ENCODE peak calls at places on chromosomes 7 and 10, in eight cellular contexts. Z, E, G, F, X, K, M and W are unnamed samples.

GRCh38 chr7:140922741-140923345 is 1.9 kb downstream of the BRAF start:
- DNase-seq in Z (no peak), E (no peak), G (no peak), F (no peak), X (no peak), K (no peak), M (no peak), W (no peak)

GRCh38 chr10:96831867-96832720 is at the start of gene LCOR:
- DNase-seq in Z (no peak), E (peak; percentile 82), G (peak; percentile 80), F (peak; percentile 90), X (peak; percentile 94), K (peak; percentile 90), M (peak; percentile 88), W (peak; percentile 93)

GRCh38 chr10:36602374-36602773 is 523.0 kb upstream of the ANKRD30A start:
- DNase-seq in Z (no peak), E (no peak), G (peak; percentile 81), F (peak; percentile 81), X (no peak), K (peak; percentile 80), M (no peak), W (peak; percentile 60)

GRCh38 chr10:78207776-78208175 is 174.1 kb downstream of the RPS24 start:
- DNase-seq in Z (no peak), E (no peak), G (peak; percentile 10), F (no peak), X (no peak), K (peak; percentile 1), M (no peak), W (no peak)

GRCh38 chr10:58322072-58322834 is 12.6 kb upstream of the UBE2D1 start:
- DNase-seq in Z (no peak), E (peak; percentile 42), G (peak; percentile 36), F (peak; percentile 87), X (peak; percentile 10), K (peak; percentile 26), M (no peak), W (peak; percentile 15)

GRCh38 chr7:142906643-142907042 is 21.1 kb upstream of the TRPV6 start:
- DNase-seq in Z (no peak), E (no peak), G (no peak), F (no peak), X (no peak), K (no peak), M (no peak), W (no peak)

GRCh38 chr10:3781458-3782098 is 3.4 kb downstream of the KLF6 start:
- DNase-seq in Z (no peak), E (peak; percentile 60), G (peak; percentile 52), F (peak; percentile 80), X (peak; percentile 27), K (peak; percentile 61), M (peak; percentile 68), W (peak; percentile 41)

GRCh38 chr7:118153551-118154177 is 30.3 kb upstream of the LSM8 start:
- DNase-seq in Z (no peak), E (no peak), G (peak; percentile 51), F (peak; percentile 61), X (peak; percentile 47), K (peak; percentile 38), M (no peak), W (peak; percentile 57)

GRCh38 chr7:151013356-151013727 is 11.0 kb downstream of the ATG9B start:
- DNase-seq in Z (no peak), E (no peak), G (no peak), F (no peak), X (no peak), K (no peak), M (no peak), W (no peak)

GRCh38 chr10:34235164-34235832 is 579.8 kb downstream of the PARD3 start:
- DNase-seq in Z (no peak), E (no peak), G (peak; percentile 66), F (peak; percentile 65), X (no peak), K (peak; percentile 79), M (no peak), W (peak; percentile 93)

GRCh38 chr7:891805-892204 is 15.5 kb downstream of the GET4 start:
- DNase-seq in Z (no peak), E (no peak), G (no peak), F (no peak), X (no peak), K (no peak), M (no peak), W (no peak)

GRCh38 chr7:27237735-27238334 is 4.8 kb upstream of the EVX1 start:
- DNase-seq in Z (no peak), E (no peak), G (peak; percentile 65), F (peak; percentile 22), X (no peak), K (no peak), M (no peak), W (peak; percentile 25)

GRCh38 chr7:47336178-47337020 is 245.5 kb downstream of the TNS3 start:
- DNase-seq in Z (peak; percentile 68), E (peak; percentile 80), G (peak; percentile 67), F (peak; percentile 42), X (no peak), K (no peak), M (no peak), W (peak; percentile 99)

GRCh38 chr7:332646-333398 is 42.9 kb downstream of the FOXL3 start:
- DNase-seq in Z (no peak), E (no peak), G (peak; percentile 35), F (peak; percentile 65), X (no peak), K (peak; percentile 38), M (peak; percentile 97), W (peak; percentile 73)

GRCh38 chr10:71250842-71251241 is 38.5 kb downstream of the UNC5B start:
- DNase-seq in Z (no peak), E (no peak), G (peak; percentile 49), F (no peak), X (no peak), K (no peak), M (no peak), W (no peak)

GRCh38 chr10:114499630-114500190 is 95.4 kb upstream of the AFAP1L2 start:
- DNase-seq in Z (peak; percentile 95), E (no peak), G (no peak), F (no peak), X (peak; percentile 75), K (no peak), M (peak; percentile 64), W (peak; percentile 100)

GRCh38 chr10:8158439-8159071 is 104.1 kb downstream of the GATA3 start:
- DNase-seq in Z (peak; percentile 25), E (no peak), G (no peak), F (no peak), X (no peak), K (peak; percentile 22), M (no peak), W (peak; percentile 53)

GRCh38 chr10:36721851-36722250 is 403.5 kb upstream of the ANKRD30A start:
- DNase-seq in Z (no peak), E (no peak), G (peak; percentile 11), F (peak; percentile 43), X (no peak), K (no peak), M (no peak), W (no peak)

GRCh38 chr10:80630324-80630723 is 92.6 kb downstream of the SH2D4B start:
- DNase-seq in Z (no peak), E (no peak), G (no peak), F (no peak), X (no peak), K (no peak), M (no peak), W (no peak)

GRCh38 chr10:80633910-80634309 is 96.2 kb downstream of the SH2D4B start:
- DNase-seq in Z (no peak), E (no peak), G (no peak), F (no peak), X (no peak), K (no peak), M (no peak), W (no peak)

GRCh38 chr10:80633383-80633860 is 95.7 kb downstream of the SH2D4B start:
- DNase-seq in Z (no peak), E (no peak), G (no peak), F (no peak), X (no peak), K (no peak), M (no peak), W (no peak)

GRCh38 chr10:80632742-80633141 is 95.0 kb downstream of the SH2D4B start:
- DNase-seq in Z (no peak), E (no peak), G (no peak), F (no peak), X (no peak), K (no peak), M (no peak), W (no peak)
- H3K4me3 ChIP-seq in Z (no peak overlapping the region), E (no peak overlapping the region), G (no peak overlapping the region), F (no peak overlapping the region), X (no peak overlapping the region), K (no peak overlapping the region), M (no peak overlapping the region), W (no peak overlapping the region)

DNA sequence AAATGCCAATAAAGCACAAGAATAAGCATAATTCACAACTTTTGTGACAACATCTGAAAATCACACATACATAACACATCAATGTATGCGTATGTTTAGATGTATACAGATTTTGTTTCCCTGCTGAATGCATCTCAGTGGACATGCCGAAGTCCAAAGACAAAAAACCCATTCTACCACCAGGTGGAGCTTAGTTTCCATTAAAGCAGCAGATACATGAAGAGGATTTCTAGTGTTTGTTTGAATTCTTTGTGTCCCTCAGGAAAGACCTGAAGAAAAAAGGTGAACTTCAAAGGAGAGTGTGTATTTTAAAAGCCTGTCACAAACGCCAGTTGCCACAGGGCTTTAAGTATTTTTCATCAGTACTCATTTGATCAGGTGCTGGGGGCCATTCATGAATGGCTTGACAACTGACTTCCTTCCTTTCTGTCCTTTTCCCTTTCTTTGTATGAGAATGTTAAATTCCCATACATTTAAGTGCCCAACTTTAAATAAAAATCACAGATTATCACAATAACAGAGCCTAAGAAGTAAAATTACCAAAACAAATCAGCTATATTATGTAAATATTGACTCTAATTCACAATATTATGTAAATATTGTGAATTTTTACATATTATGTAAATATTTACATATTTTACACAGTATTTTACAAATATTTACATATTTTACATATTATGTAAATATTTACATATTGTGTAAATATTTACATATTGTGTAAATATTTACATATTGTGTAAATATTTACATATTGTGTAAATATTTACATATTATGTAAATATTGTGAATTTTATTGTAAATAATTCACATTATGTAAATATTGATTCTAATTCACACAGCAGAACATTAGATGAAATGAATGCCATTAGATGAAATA is 343.0 kb downstream of the CRPPA start:
- DNase-seq in Z (peak; percentile 25), E (no peak), G (peak; percentile 75), F (peak; percentile 87), X (peak; percentile 28), K (peak; percentile 75), M (no peak), W (peak; percentile 76)
- TF ChIP-seq CTCF in Z (peak; percentile 64), E (peak; percentile 54), G (peak; percentile 87), F (peak; percentile 78), X (peak; percentile 76), K (peak; percentile 68), M (peak; percentile 54), W (peak; percentile 77)

GRCh38 chr7:109503421-109503820 is 933.7 kb downstream of the DNAJB9 start:
- DNase-seq in Z (no peak), E (no peak), G (no peak), F (no peak), X (no peak), K (no peak), M (no peak), W (no peak)
- H3K4me3 ChIP-seq in Z (no peak overlapping the region), E (no peak overlapping the region), G (no peak overlapping the region), F (no peak overlapping the region), X (no peak overlapping the region), K (no peak overlapping the region), M (no peak overlapping the region), W (no peak overlapping the region)

DNA sequence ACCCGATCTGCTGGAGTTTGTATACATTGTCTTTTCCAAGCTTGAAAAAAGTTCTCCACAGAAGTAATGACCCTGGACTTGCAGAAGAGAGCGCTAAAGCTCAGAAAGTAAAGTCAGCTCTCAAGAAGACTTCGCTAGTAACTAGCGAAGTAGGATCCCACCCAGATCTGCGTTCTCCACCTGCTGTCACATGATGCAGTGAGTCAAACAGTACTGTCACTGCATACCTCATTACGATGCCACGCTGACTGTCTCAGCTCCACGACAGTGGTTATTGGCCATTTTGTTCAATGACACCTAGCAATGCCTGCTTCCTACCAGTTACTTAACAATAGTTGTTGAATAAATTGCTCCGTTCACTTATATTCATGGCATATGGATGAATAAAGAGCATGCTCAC is 29.7 kb upstream of the SEC61G start:
- DNase-seq in Z (peak; percentile 63), E (no peak), G (peak; percentile 93), F (peak; percentile 95), X (no peak), K (peak; percentile 90), M (no peak), W (peak; percentile 93)
- TF ChIP-seq CTCF in Z (peak; percentile 71), E (peak; percentile 74), G (peak; percentile 86), F (peak; percentile 85), X (peak; percentile 42), K (peak; percentile 85), M (no peak), W (peak; percentile 90)